ENCODE peak calls at places on chromosomes 11 and 22, in five cellular contexts. One of them, this sample, is unnamed.

GRCh38 chr11:87252869-87253268 is 215.1 kb downstream of the TMEM135 start:
- DNase-seq in WTC11: no peak
- DNase-seq in HCT116: no peak
- DNase-seq in HEK293T: no peak
- DNase-seq in H1: no peak
- DNase-seq in this sample: no peak

GRCh38 chr11:45267660-45268340 is 18.3 kb downstream of the SYT13 start:
- DNase-seq in WTC11: no peak
- DNase-seq in H1: no peak
- DNase-seq in HEK293T: no peak
- DNase-seq in HCT116: no peak
- DNase-seq in this sample: peak

GRCh38 chr11:113570906-113571305 is 95.7 kb upstream of the DRD2 start:
- DNase-seq in WTC11: no peak
- DNase-seq in HCT116: no peak
- DNase-seq in H1: no peak
- DNase-seq in HEK293T: no peak
- DNase-seq in this sample: no peak

GRCh38 chr11:32244453-32244852 is 153.6 kb downstream of the RCN1 start:
- DNase-seq in WTC11: no peak
- DNase-seq in H1: no peak
- DNase-seq in HCT116: no peak
- DNase-seq in HEK293T: no peak
- DNase-seq in this sample: no peak

GRCh38 chr22:36343720-36344105 is 44.1 kb downstream of the MYH9 start:
- DNase-seq in H1: no peak
- DNase-seq in WTC11: no peak
- DNase-seq in HCT116: no peak
- DNase-seq in HEK293T: no peak
- DNase-seq in this sample: peak

GRCh38 chr11:69922596-69923111 is 103.4 kb upstream of the FGF3 start:
- DNase-seq in HCT116: no peak
- DNase-seq in WTC11: no peak
- DNase-seq in HEK293T: no peak
- DNase-seq in H1: no peak
- DNase-seq in this sample: no peak

GRCh38 chr11:98207086-98207485 is 813.7 kb upstream of the CNTN5 start:
- DNase-seq in WTC11: no peak
- DNase-seq in HEK293T: no peak
- DNase-seq in H1: no peak
- DNase-seq in HCT116: no peak
- DNase-seq in this sample: no peak

GRCh38 chr11:35135222-35135621 is 3.7 kb upstream of the CD44 start:
- DNase-seq in HCT116: no peak
- DNase-seq in WTC11: no peak
- DNase-seq in H1: no peak
- DNase-seq in HEK293T: no peak
- DNase-seq in this sample: no peak

GRCh38 chr22:29309332-29310064 is 3.0 kb downstream of the GAS2L1 start:
- DNase-seq in HEK293T: no peak
- DNase-seq in HCT116: no peak
- DNase-seq in H1: no peak
- DNase-seq in WTC11: no peak
- DNase-seq in this sample: no peak

GRCh38 chr11:96178014-96178745 is 164.8 kb downstream of the MAML2 start:
- DNase-seq in HCT116: no peak
- DNase-seq in HEK293T: peak
- DNase-seq in WTC11: no peak
- DNase-seq in H1: no peak
- DNase-seq in this sample: no peak

GRCh38 chr11:95414217-95414616 is 183.2 kb upstream of the SESN3 start:
- DNase-seq in WTC11: no peak
- DNase-seq in HEK293T: no peak
- DNase-seq in H1: no peak
- DNase-seq in HCT116: no peak
- DNase-seq in this sample: no peak

GRCh38 chr11:72553748-72554147 is 119.4 kb upstream of the CLPB start:
- DNase-seq in HCT116: no peak
- DNase-seq in WTC11: peak
- DNase-seq in HEK293T: no peak
- DNase-seq in H1: peak
- DNase-seq in this sample: no peak

GRCh38 chr22:20128902-20129746 is 2.5 kb upstream of the ZDHHC8 start:
- DNase-seq in H1: peak
- DNase-seq in HEK293T: peak
- DNase-seq in HCT116: no peak
- DNase-seq in WTC11: peak
- DNase-seq in this sample: peak

DNA sequence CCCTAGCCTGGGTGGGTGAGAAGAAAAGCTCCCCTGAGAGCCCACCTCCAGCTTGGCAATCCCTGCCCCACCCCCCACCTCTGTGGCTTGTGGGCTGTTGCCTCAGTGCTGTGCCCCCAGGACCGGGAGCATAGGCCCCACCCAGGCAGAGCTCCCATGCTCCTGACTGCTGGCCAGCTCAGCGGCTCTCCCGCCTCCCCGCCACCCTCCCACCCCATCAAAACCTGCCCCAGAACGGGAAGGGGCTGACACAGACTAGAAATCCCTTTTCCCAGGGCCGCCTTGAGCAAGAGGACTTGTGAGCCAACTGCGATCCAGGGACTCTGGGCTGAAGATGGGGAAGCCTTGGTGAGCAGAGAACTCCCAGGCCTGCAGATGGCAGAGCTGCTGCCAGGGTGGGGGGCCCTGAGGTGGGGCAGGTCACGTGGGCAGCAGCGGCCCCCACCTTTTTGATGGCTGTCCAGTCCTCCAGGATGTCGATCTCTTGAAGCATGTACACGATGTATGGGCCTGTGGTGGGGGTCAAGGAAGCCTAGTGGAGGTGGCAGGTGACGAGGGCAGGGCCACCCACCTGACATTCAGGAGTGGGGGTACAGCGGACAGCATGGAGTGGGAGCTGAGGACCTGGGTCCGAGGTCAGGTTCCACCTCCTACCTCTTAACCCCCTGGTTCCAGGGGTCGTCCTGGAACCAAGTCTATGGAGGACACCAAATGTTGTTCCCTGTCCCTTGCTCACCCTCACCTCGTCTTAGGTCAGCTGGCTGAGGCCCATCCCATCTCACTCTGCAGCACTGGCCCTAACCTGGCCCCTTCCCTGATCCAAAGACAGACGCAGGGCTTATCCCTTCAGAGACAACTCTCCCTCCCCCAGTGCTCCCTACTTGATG is 2.3 kb upstream of the RIN1 start:
- DNase-seq in H1: no peak
- DNase-seq in HEK293T: no peak
- DNase-seq in WTC11: no peak
- DNase-seq in HCT116: no peak
- DNase-seq in this sample: no peak
- TF ChIP-seq SP1 in H1: no peak
- TF ChIP-seq SP1 in HEK293T: no peak
- TF ChIP-seq SP1 in WTC11: no peak
- TF ChIP-seq SP1 in HCT116: no peak
- TF ChIP-seq SP1 in this sample: no peak

DNA sequence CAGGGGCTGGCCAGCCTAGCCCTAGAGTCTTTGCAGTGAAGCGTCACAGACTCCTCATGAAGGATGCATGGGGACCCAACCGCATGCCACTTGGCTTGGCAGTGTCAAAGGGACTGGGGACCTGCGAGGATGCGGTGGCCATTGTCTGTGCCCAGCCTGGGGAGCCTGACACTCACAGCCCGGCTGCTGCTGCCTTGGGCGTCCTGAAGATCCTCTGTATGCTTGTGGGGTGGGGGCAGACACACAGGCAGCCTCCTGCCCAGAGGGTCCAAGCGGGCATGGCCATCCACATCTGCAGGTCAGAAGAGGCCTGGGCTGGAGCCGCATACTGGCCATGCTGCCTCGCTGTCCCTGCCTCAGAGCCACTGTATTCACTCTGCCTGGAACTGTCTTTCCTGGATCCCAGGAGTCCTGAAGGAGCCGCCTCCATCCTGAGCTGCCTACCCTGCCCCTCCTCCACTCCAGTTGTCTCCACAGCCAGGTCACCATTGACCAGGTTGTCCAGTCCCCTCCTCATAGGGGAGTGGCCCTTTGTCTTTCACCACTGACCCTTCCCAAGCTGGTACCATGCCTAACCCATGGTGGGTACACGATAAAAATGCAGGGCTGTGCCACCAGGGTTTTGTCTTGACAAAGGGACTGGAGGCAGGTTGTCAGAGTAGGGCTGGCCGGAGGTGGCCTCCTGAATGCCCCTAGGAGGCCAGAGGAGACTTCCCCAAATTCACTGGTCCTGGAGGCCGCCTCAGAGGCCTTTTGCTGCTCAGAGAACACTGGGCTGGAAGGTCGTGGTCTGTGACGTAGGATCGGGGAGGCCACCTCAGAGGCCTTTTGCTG is 107.0 kb downstream of the KCNQ1OT1 start:
- DNase-seq in WTC11: no peak
- DNase-seq in HCT116: no peak
- DNase-seq in H1: no peak
- DNase-seq in HEK293T: no peak
- DNase-seq in this sample: no peak
- TF ChIP-seq SP1 in WTC11: no peak
- TF ChIP-seq SP1 in HCT116: no peak
- TF ChIP-seq SP1 in H1: no peak
- TF ChIP-seq SP1 in HEK293T: no peak
- TF ChIP-seq SP1 in this sample: no peak

DNA sequence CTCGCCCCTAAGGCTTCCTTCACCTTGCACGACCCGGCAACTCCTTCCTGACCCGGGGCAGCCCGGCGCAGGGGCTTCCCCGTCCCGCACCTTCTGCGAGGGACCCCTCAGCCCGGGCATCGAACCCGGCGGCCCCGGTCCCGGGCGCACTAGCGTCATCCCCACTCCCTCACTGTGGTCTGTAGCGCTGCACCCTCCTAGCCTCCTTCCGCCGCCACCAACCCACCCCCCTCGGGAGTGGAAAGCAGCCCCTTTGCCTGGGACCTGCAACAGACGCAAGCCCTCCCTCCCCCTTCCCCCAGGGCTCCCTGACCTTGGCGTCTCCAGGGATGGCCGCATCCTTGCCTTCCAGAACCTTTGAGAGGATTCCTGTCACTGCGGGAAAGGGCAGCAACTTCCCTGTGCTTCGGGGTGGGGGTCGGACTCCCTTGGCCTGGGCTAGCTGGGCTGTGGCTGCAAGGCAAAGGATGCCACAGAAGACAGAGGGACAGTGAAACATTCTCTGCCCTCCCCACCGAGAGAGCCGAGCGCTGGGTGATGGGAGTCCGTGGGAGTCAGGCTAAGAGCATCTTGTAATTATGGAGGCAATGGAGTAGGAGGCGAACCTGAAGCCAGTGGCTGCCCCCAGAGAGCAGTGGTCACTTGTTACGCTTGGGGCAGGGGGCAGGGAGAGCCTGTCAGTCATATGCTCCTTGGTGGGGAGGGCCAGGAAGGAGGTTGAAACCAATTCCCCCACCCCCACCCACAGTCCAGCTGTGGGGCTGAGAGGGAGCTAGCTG is 835 bp downstream of the TMEM132A start:
- DNase-seq in HEK293T: peak
- DNase-seq in WTC11: no peak
- DNase-seq in H1: no peak
- DNase-seq in HCT116: no peak
- DNase-seq in this sample: no peak
- TF ChIP-seq SP1 in HEK293T: no peak
- TF ChIP-seq SP1 in WTC11: no peak
- TF ChIP-seq SP1 in H1: no peak
- TF ChIP-seq SP1 in HCT116: no peak
- TF ChIP-seq SP1 in this sample: no peak

DNA sequence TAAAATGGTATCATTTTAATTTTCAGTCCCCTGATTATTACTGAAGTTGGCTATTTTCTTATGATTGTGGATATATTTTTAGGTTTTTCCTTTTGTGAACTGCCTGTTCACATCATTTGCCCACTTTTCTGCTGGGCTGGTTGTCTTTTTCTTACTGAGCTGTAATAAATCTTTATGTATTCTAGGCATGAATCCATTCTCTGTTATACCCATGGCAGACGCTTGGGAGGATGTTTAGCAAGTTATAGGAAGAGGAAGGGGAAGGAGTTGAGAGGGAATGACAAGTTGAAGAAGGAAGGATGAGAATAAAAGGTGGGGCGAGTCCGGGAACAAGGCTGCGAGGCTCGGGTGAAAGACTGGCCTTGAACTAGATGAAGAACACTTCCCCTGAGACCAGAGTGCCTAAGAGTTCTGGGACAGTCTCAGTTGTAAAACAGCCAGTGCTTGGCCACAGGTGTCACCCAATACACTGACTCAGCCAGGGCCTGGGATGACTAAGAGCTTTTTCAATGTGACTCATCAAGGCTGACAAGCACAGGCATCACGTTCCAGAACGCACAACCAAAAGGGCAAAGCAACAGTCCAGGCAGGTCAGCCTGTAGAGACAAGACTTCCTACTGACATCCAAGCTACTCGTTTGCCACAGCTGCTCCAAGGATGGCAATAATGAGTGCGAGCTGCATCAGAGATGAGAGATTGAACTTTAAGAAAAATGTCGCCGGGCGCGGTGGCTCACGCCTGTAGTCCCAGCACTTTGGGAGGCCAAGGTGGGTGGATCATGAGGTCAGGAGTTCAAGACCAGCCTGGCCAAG is 35.2 kb downstream of the LRFN4 start:
- DNase-seq in H1: no peak
- DNase-seq in WTC11: no peak
- DNase-seq in HEK293T: peak
- DNase-seq in HCT116: peak
- DNase-seq in this sample: peak
- TF ChIP-seq SP1 in H1: no peak
- TF ChIP-seq SP1 in WTC11: no peak
- TF ChIP-seq SP1 in HEK293T: no peak
- TF ChIP-seq SP1 in HCT116: no peak
- TF ChIP-seq SP1 in this sample: no peak

DNA sequence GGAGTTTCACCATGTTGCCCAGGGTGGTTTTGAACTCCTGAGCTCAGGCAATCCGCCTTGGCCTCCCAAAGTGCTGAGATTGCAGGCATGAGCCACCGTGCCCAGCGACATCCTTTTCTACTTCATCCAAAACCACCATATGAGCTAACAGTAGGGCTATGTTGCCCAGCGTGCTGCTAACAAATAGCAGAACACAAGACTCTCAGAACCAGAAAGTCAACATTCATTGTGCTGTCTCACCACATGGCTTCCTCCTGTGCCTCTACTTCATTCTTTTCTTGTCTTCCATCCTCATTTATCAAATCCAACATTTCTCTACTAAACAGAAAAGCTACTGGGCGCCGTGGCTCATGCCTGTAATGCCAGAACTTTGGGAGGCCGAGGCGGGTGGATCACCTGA is 12.0 kb upstream of the DENND5A start:
- DNase-seq in HEK293T: no peak
- DNase-seq in HCT116: no peak
- DNase-seq in WTC11: no peak
- DNase-seq in H1: no peak
- DNase-seq in this sample: no peak
- TF ChIP-seq SP1 in HEK293T: no peak
- TF ChIP-seq SP1 in HCT116: no peak
- TF ChIP-seq SP1 in WTC11: no peak
- TF ChIP-seq SP1 in H1: no peak
- TF ChIP-seq SP1 in this sample: no peak

GRCh38 chr22:48254311-48254873 is 1491.9 kb downstream of the TBC1D22A start:
- DNase-seq in WTC11: no peak
- DNase-seq in H1: no peak
- DNase-seq in HCT116: no peak
- DNase-seq in HEK293T: no peak
- DNase-seq in this sample: no peak
- TF ChIP-seq SP1 in WTC11: no peak
- TF ChIP-seq SP1 in H1: no peak
- TF ChIP-seq SP1 in HCT116: no peak
- TF ChIP-seq SP1 in HEK293T: no peak
- TF ChIP-seq SP1 in this sample: no peak

GRCh38 chr11:85886089-85887056 is 31.2 kb downstream of the CCDC83 start:
- DNase-seq in H1: no peak
- DNase-seq in HCT116: no peak
- DNase-seq in HEK293T: no peak
- DNase-seq in WTC11: no peak
- DNase-seq in this sample: no peak
- TF ChIP-seq SP1 in H1: no peak
- TF ChIP-seq SP1 in HCT116: no peak
- TF ChIP-seq SP1 in HEK293T: no peak
- TF ChIP-seq SP1 in WTC11: no peak
- TF ChIP-seq SP1 in this sample: no peak

This sample was measured in HepG2.